ENCODE peak calls at places on chromosomes 6 and 20, in nine cellular contexts. H, Z, I, S, R, N, J, M and F are unnamed samples.

GRCh38 chr20:41482647-41483552 is 116.3 kb upstream of the EMILIN3 start:
- DNase-seq in H (peak), Z (peak), I (no peak), S (no peak), R (no peak), N (no peak), J (no peak), M (no peak), F (no peak)

GRCh38 chr6:1726341-1726763 is 116.6 kb downstream of the FOXC1 start:
- DNase-seq in H (no peak), Z (no peak), I (no peak), S (no peak), R (no peak), N (no peak), J (no peak), M (no peak), F (no peak)

GRCh38 chr6:33808781-33809180 is 5.0 kb upstream of the MLN start:
- DNase-seq in H (no peak), Z (no peak), I (no peak), S (no peak), R (no peak), N (no peak), J (no peak), M (no peak), F (no peak)

GRCh38 chr6:127486934-127487333 is 27.7 kb upstream of the KIAA0408 start:
- DNase-seq in H (no peak), Z (no peak), I (no peak), S (no peak), R (no peak), N (no peak), J (no peak), M (no peak), F (no peak)

GRCh38 chr6:99589290-99589672 is 17.4 kb upstream of the PRDM13 start:
- DNase-seq in H (no peak), Z (no peak), I (no peak), S (no peak), R (no peak), N (no peak), J (no peak), M (no peak), F (peak)

GRCh38 chr20:46220808-46221207 is 87.5 kb downstream of the CDH22 start:
- DNase-seq in H (no peak), Z (peak), I (no peak), S (peak), R (no peak), N (no peak), J (peak), M (no peak), F (no peak)

GRCh38 chr6:89281779-89282246 is 33.3 kb downstream of the GABRR2 start:
- DNase-seq in H (peak), Z (peak), I (no peak), S (peak), R (no peak), N (peak), J (peak), M (peak), F (peak)

GRCh38 chr6:105112577-105112976 is 67.2 kb downstream of the POPDC3 start:
- DNase-seq in H (no peak), Z (no peak), I (no peak), S (no peak), R (no peak), N (no peak), J (no peak), M (no peak), F (no peak)

GRCh38 chr6:139373928-139374356 is 506 bp downstream of the CITED2 start:
- DNase-seq in H (no peak), Z (no peak), I (peak), S (no peak), R (no peak), N (no peak), J (no peak), M (no peak), F (peak)

GRCh38 chr6:131042664-131043063 is 20.4 kb downstream of the EPB41L2 start:
- DNase-seq in H (no peak), Z (no peak), I (no peak), S (no peak), R (no peak), N (no peak), J (no peak), M (no peak), F (no peak)

GRCh38 chr6:126422912-126423311 is 83.0 kb downstream of the CENPW start:
- DNase-seq in H (no peak), Z (no peak), I (no peak), S (no peak), R (no peak), N (no peak), J (no peak), M (no peak), F (no peak)

GRCh38 chr6:166751051-166751595 is 124.1 kb upstream of the RPS6KA2 start:
- DNase-seq in H (no peak), Z (no peak), I (no peak), S (no peak), R (no peak), N (no peak), J (no peak), M (no peak), F (no peak)

DNA sequence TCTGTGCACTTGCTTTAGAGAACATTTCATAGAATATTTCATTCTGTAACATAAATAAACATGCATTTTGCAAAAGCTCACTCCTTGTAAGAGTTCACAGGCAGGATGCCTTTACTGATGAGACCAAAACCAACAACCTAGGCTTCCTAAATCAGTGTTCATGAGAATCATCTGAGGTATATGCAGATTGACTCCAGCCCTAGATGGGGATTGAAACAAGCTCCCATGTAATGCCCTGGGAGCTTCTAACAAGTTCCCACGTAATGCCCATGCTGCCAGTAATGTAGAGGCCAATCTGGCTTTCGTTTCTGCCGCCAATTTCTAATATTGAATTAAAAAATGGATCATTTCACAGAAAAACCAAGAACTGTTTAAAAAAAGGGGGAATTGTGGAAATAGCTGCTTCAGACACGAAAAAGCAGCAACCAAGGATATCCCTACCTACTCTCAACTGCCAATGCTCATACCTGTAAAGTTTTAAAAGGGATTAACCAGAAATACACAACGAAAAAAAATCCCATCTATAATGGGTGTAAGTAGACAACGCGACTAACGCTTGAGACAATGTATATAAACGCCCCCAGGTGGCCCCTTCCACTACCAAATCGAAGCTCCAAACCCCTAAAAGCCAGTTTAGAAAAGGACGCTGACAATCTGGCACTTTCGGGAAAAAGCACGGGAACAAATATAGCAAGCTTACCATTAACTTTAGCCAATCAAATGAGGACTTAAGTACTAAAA is 94.7 kb upstream of the BTN3A2 start:
- DNase-seq in H (no peak), Z (no peak), I (no peak), S (no peak), R (no peak), N (no peak), J (no peak), M (no peak), F (no peak)
- TF ChIP-seq POLR2A in H (peak), Z (no peak), I (no peak), S (no peak), R (no peak), N (no peak), J (no peak), M (no peak), F (no peak)

GRCh38 chr20:62449951-62450815 is 22.8 kb upstream of the RBBP8NL start:
- DNase-seq in H (no peak), Z (peak), I (no peak), S (no peak), R (no peak), N (no peak), J (no peak), M (no peak), F (no peak)
- TF ChIP-seq CTCF in H (no peak), Z (peak), I (no peak), S (peak), R (no peak), N (peak), J (peak), M (no peak), F (no peak)

DNA sequence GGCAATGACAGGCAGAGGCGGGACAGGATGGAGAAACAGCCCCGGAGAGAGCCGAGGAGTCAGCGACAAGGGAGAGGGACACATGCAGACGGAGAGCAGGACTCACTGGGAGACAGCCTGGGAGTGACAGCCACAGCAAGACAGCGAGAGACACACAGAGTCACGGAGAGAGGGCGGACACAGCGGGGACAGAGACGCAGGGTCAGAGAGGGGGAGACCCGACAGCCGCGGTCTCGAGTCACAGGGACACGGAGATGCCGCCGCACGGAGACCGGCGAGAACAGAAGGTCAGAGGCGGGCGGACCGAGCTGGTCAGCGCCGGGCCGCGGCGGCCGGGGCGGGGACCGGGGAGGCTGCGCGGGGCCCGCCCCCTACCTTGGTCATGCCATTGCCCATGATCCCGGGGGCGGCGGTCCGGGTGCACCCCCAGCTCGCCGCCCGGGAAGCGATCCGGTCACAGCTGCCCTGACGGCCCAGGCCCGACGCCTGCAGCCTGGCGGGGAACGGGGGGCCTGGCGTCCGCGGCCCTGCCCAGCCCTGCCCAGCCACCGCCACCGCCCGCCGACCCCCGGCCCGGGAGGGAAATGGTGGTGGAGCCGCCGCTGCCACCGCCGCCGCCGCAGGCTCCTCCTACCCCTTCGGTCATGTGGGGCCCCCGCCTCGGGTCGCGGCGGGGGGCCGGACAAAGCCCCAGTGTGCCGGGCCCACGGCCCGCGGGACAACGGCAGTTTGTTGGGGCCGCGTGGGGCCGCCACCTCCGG is at the start of the genes DUSP15 and TTLL9:
- DNase-seq in H (no peak), Z (no peak), I (no peak), S (no peak), R (peak), N (no peak), J (peak), M (peak), F (peak)
- TF ChIP-seq POLR2A in H (no peak), Z (no peak), I (peak), S (no peak), R (no peak), N (no peak), J (peak), M (peak), F (no peak)

DNA sequence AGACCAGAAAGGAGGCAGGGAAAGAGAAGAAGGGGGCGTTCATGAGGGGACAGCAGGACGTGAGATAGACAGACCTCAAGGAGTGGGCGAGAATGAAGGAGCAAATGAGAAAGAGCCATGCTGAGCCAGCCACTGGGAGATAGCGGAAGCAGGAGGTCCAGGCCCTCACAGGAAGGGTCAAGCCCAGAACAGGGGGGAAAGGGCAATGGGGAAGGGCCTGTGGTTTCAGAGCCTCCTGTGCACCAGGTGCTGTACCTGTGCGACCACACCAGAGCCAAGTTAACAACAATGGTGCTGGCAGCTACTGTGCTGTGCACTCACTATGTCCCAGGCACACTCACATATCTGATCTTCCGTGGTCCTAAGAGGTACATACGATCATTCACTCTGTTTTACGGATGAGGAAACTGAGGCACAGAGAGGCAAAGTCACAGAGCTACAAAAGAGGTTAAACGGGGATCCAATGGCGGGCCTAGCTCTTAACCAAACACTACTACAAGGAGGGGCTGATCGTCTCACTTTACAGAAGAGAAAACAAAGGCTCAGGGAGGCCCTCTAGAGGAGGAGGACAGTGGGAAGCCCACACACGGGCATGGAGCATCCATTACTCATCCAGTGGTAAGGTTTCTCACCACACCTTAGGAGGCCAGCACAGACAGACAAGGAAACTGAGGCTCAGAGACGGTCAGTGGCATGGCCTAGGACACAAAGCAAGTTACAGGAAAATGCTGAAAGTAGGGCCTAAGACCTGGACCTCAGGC is 129.1 kb downstream of the PREX1 start:
- DNase-seq in H (no peak), Z (no peak), I (no peak), S (no peak), R (no peak), N (no peak), J (no peak), M (no peak), F (no peak)
- TF ChIP-seq CTCF in H (no peak), Z (no peak), I (no peak), S (peak), R (no peak), N (no peak), J (no peak), M (no peak), F (no peak)